ENCODE peak calls at places on chromosome 20, in eight cellular contexts. I, E, K, D, P, U, C and N are unnamed samples.
A peak's percentile ranks its signal among the peaks of the same experiment; 100 is the strongest.

GRCh38 chr20:59153355-59153681 is 10.3 kb upstream of the ZNF831 start:
- DNase-seq in I (peak; percentile 59), E (peak; percentile 28), K (no peak), D (no peak), P (peak; percentile 51), U (no peak), C (peak; percentile 57), N (no peak)

GRCh38 chr20:5668529-5668868 is 81.7 kb upstream of the SHLD1 start:
- DNase-seq in I (no peak), E (no peak), K (no peak), D (no peak), P (no peak), U (no peak), C (no peak), N (no peak)

GRCh38 chr20:15512916-15513315 is 1060.3 kb downstream of the KIF16B start:
- DNase-seq in I (no peak), E (no peak), K (no peak), D (no peak), P (no peak), U (no peak), C (no peak), N (no peak)

GRCh38 chr20:23369424-23369823 is 7.4 kb downstream of the GZF1 start:
- DNase-seq in I (no peak), E (no peak), K (no peak), D (no peak), P (no peak), U (no peak), C (no peak), N (no peak)

GRCh38 chr20:57594092-57594911 is 25.9 kb downstream of the ZBP1 start:
- DNase-seq in I (no peak), E (peak; percentile 59), K (no peak), D (peak; percentile 69), P (peak; percentile 52), U (peak; percentile 33), C (peak; percentile 41), N (peak; percentile 50)

GRCh38 chr20:35344354-35344837 is 52.2 kb upstream of the FAM83C start:
- DNase-seq in I (peak; percentile 77), E (no peak), K (no peak), D (peak; percentile 76), P (peak; percentile 23), U (peak; percentile 92), C (peak; percentile 47), N (no peak)

GRCh38 chr20:6212903-6213302 is 90.1 kb upstream of the FERMT1 start:
- DNase-seq in I (no peak), E (no peak), K (no peak), D (no peak), P (no peak), U (no peak), C (no peak), N (no peak)

GRCh38 chr20:63360850-63361497 is at the start of gene CHRNA4:
- DNase-seq in I (no peak), E (no peak), K (no peak), D (peak; percentile 48), P (no peak), U (no peak), C (no peak), N (no peak)

GRCh38 chr20:56995635-56996075 is 270.8 kb downstream of the BMP7 start:
- DNase-seq in I (no peak), E (peak; percentile 25), K (no peak), D (peak; percentile 51), P (no peak), U (peak; percentile 23), C (no peak), N (peak; percentile 7)

GRCh38 chr20:18783385-18783959 is 30.1 kb upstream of the SCP2D1 start:
- DNase-seq in I (no peak), E (no peak), K (no peak), D (no peak), P (no peak), U (no peak), C (no peak), N (no peak)

GRCh38 chr20:18780731-18781130 is 32.9 kb upstream of the SCP2D1 start:
- DNase-seq in I (no peak), E (no peak), K (no peak), D (no peak), P (no peak), U (no peak), C (no peak), N (no peak)

GRCh38 chr20:18778993-18779392 is 34.6 kb upstream of the SCP2D1 start:
- DNase-seq in I (no peak), E (no peak), K (no peak), D (no peak), P (no peak), U (no peak), C (no peak), N (no peak)

DNA sequence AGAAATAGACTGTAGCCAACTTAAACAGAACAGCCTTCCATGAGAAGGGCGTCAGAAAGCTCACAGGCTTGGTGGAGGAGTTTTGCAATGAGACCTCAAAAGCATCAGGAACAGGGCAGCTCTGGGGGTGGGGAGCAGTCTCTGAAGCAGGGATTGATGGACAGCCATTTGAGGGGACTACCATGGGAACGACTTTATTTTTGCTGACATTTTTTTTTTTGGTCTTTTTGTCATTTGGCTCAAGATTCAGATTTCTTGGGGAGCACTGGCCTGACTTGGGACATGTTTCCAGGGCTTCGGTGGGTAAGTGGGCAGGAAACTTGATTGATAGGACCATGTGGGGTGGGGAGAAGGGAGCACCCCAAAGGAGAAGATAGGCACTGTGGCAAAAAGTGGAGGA is 32.1 kb upstream of the SCP2D1 start:
- DNase-seq in I (no peak), E (no peak), K (no peak), D (no peak), P (no peak), U (no peak), C (no peak), N (no peak)
- H3K36me3 ChIP-seq in I (no peaks in the 10 kb centered on the region), E (no peaks in the 10 kb centered on the region), K (no peaks in the 10 kb centered on the region), D (no peaks in the 10 kb centered on the region), P (no peaks in the 10 kb centered on the region), U (no peaks in the 10 kb centered on the region), C (no peaks in the 10 kb centered on the region), N (no peaks in the 10 kb centered on the region)

GRCh38 chr20:46709055-46709458 is 392 bp upstream of the SLC2A10 start:
- DNase-seq in I (no peak), E (peak; percentile 19), K (no peak), D (peak; percentile 42), P (no peak), U (no peak), C (no peak), N (peak; percentile 23)
- H3K27ac ChIP-seq in I (no peak overlapping the region), E (peak overlapping the region; percentile 88), K (no peak overlapping the region), D (peak overlapping the region; percentile 97), P (peak overlapping the region; percentile 65), U (peak overlapping the region; percentile 71), C (peak overlapping the region; percentile 79), N (peak overlapping the region; percentile 90)

DNA sequence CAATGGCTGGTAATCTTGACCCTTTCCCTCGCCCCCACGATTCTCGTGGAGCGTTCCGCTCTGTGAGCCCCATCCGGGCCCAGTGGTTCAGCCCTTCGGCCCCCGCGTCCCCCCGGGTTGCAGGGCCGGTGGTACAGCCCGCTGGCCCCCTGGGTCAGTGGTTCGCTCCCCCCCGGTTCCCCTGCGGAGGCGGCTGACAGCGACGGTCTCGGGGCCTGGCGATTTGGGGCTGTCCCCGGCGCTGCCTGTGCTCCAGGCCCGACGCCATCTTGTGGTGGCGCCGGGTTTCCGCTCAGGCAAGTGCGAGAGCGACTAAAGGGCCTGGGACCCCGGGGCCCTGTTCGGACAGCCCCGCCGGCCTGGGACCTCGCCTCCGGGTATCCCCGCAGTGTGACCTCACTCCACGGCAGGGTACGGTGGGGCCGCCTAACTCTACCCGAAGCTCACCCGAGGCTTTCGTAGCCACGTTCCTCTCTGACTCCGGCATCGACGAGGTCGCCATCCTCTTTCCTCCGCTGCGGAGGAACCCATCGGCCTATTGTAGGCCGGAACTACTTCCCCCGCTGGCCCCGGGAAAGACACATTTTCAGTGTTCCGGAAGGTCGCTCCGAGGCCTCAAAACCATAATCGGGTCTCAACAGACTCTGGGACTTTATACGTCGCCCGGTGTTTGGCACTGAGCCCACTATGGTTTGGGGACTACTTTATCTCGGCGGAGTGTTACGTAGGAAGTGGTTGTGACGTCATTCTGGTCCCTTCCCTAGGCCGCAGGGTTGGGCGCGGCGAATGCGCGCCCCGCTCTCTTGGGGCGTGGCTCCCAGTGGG is at the start of gene ZNF335:
- DNase-seq in I (peak; percentile 97), E (peak; percentile 96), K (peak; percentile 94), D (peak; percentile 98), P (peak; percentile 97), U (peak; percentile 96), C (peak; percentile 96), N (peak; percentile 95)
- TF ChIP-seq CTCF in I (peak; percentile 35), E (peak; percentile 62), K (no peak), D (no peak), P (peak; percentile 30), U (peak; percentile 60), C (peak; percentile 34), N (peak; percentile 16)

DNA sequence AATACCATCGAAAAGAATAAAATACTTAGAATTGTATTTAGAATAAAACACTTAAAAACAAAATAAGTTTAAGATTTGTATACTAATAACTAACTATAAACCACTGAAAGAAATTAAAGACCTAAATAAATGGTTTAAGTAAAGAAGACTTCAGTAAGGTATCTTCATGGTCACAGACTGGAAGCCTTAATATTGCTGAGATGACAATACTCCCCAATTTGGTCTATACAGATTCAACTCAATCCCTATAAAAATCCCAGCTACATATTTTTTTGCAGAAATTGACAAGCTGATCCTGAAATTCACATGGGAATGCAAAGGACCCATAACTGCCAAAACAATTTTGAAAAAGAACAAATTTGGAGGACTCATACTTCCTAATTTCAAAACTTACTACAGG is 18.9 kb downstream of the SERINC3 start:
- DNase-seq in I (no peak), E (no peak), K (no peak), D (no peak), P (no peak), U (no peak), C (no peak), N (no peak)
- H3K36me3 ChIP-seq in I (no peaks in the 10 kb centered on the region), E (peaks cover 48% of the 10 kb centered on the region), K (peaks cover 72% of the 10 kb centered on the region), D (peaks cover 5% of the 10 kb centered on the region), P (peaks cover 100% of the 10 kb centered on the region), U (peaks cover 78% of the 10 kb centered on the region), C (no peaks in the 10 kb centered on the region), N (peaks cover 69% of the 10 kb centered on the region)

DNA sequence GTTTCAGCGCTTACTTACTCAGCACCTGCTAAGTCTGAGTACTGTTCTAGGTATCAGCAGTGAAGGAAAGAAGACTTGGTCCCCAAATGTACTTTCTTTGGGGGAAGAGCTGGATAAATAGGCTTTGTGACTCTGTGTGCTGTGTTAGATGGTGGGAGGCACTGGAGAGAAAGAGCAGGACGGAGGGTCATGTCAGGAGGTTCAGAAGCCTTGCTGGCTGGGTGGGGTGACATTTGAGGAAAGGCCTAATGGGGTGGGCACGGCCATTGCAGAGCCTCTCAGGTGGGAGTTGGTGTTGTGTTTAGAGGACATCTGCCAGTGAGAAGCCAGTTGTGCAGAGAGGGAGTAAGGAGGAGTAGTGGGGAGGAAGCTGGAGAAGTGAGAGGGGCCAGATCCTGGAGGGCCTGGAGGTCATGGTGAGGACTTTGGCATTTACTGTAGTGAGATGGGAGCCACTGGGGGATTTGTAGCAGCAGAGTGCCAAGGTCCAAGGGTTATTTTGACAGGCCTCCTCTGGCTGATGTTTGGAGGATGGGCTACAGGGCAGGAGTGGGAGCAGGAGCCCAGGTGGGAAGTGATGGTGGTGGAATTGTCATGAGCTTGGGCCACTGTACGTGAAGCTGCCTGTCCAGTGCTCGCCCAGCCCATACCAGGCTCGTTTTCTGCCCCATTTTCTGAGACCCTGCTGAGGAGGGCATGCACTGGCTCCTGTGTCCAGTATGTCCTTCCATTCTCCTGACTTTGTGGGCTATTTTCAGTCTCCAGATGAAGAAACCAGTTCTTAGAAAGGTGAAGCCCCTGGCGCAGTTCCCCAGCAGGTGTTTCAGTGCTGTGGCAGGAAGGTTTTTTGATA is 886 bp downstream of the SDCBP2 start:
- DNase-seq in I (peak; percentile 13), E (peak; percentile 12), K (no peak), D (peak; percentile 63), P (peak; percentile 14), U (peak; percentile 79), C (no peak), N (no peak)
- H3K27ac ChIP-seq in I (peak overlapping the region; percentile 41), E (peak overlapping the region; percentile 91), K (no peak overlapping the region), D (peak overlapping the region; percentile 100), P (peak overlapping the region; percentile 96), U (peak overlapping the region; percentile 98), C (peak overlapping the region; percentile 98), N (peak overlapping the region; percentile 95)